ENCODE peak calls at places on chromosomes 16 and 17, in nine cellular contexts. W is esophagus squamous epithelium, D is choroid plexus epithelial cell, R is lower leg skin, Y is A549, A is sigmoid colon, K is tibial nerve, U is mesendoderm, Z is fibroblast of lung. G is an unnamed sample.

GRCh38 chr17:55814377-55814776 is 63.5 kb downstream of the PCTP start:
- DNase-seq in W (no peak), D (peak), R (no peak), Y (no peak), A (no peak), K (no peak), U (no peak), Z (peak), G (no peak)

GRCh38 chr16:81997738-81998137 is 13.5 kb downstream of the SDR42E1 start:
- DNase-seq in W (no peak), D (peak), R (no peak), Y (peak), A (no peak), K (peak), U (no peak), Z (peak), G (no peak)

GRCh38 chr17:32286518-32286900 is 20.9 kb downstream of the RHBDL3 start:
- DNase-seq in W (no peak), D (peak), R (no peak), Y (no peak), A (no peak), K (no peak), U (no peak), Z (no peak), G (no peak)

GRCh38 chr17:604719-605118 is 109.9 kb downstream of the VPS53 start:
- DNase-seq in W (no peak), D (no peak), R (peak), Y (no peak), A (no peak), K (no peak), U (peak), Z (no peak), G (no peak)

GRCh38 chr17:48148029-48148759 is 40.6 kb downstream of the SNX11 start:
- DNase-seq in W (no peak), D (no peak), R (no peak), Y (no peak), A (no peak), K (no peak), U (no peak), Z (no peak), G (no peak)

GRCh38 chr16:1788095-1788707 is 5.3 kb downstream of the IGFALS start:
- DNase-seq in W (no peak), D (no peak), R (peak), Y (no peak), A (peak), K (no peak), U (no peak), Z (no peak), G (no peak)

GRCh38 chr16:30821891-30822290 is 34.9 kb upstream of the ZNF629 start:
- DNase-seq in W (no peak), D (no peak), R (no peak), Y (no peak), A (no peak), K (no peak), U (no peak), Z (no peak), G (no peak)

GRCh38 chr17:73613271-73613941 is 30.8 kb downstream of the SDK2 start:
- DNase-seq in W (no peak), D (no peak), R (no peak), Y (no peak), A (no peak), K (no peak), U (peak), Z (no peak), G (no peak)

GRCh38 chr16:20853981-20854620 is 46.1 kb downstream of the DCUN1D3 start:
- DNase-seq in W (no peak), D (no peak), R (no peak), Y (no peak), A (no peak), K (no peak), U (no peak), Z (no peak), G (no peak)

GRCh38 chr16:80981103-80981502 is 25.6 kb downstream of the CMC2 start:
- DNase-seq in W (no peak), D (no peak), R (no peak), Y (no peak), A (no peak), K (no peak), U (no peak), Z (no peak), G (no peak)

GRCh38 chr16:26765087-26765486 is 301.6 kb upstream of the C16orf82 start:
- DNase-seq in W (no peak), D (peak), R (no peak), Y (peak), A (no peak), K (no peak), U (peak), Z (no peak), G (no peak)

GRCh38 chr17:57946798-57947358 is 8.3 kb downstream of the CUEDC1 start:
- DNase-seq in W (no peak), D (peak), R (no peak), Y (peak), A (peak), K (no peak), U (no peak), Z (peak), G (peak)

GRCh38 chr16:1966460-1966859 is at the start of gene RNF151:
- DNase-seq in W (no peak), D (no peak), R (no peak), Y (no peak), A (no peak), K (no peak), U (no peak), Z (no peak), G (no peak)

GRCh38 chr17:52134641-52135040 is 23.9 kb downstream of the CA10 start:
- DNase-seq in W (no peak), D (no peak), R (peak), Y (no peak), A (no peak), K (no peak), U (no peak), Z (no peak), G (no peak)

GRCh38 chr17:19590912-19591551 is 57.4 kb downstream of the SLC47A1 start:
- DNase-seq in W (no peak), D (no peak), R (peak), Y (no peak), A (no peak), K (no peak), U (no peak), Z (no peak), G (no peak)

GRCh38 chr17:60971515-60972369 is 294.1 kb downstream of the BCAS3 start:
- DNase-seq in W (no peak), D (peak), R (no peak), Y (peak), A (no peak), K (peak), U (peak), Z (peak), G (no peak)

GRCh38 chr16:79613009-79613408 is 12.5 kb upstream of the MAF start:
- DNase-seq in W (no peak), D (peak), R (no peak), Y (no peak), A (no peak), K (no peak), U (no peak), Z (peak), G (no peak)

GRCh38 chr17:44501866-44502265 is 1.3 kb downstream of the GPATCH8 start:
- DNase-seq in W (no peak), D (peak), R (peak), Y (no peak), A (no peak), K (no peak), U (peak), Z (peak), G (no peak)

GRCh38 chr17:56172517-56172982 is 19.3 kb downstream of the ANKFN1 start:
- DNase-seq in W (no peak), D (no peak), R (no peak), Y (no peak), A (peak), K (no peak), U (peak), Z (no peak), G (no peak)

GRCh38 chr17:63407741-63408330 is 38.3 kb downstream of the CYB561 start:
- DNase-seq in W (no peak), D (no peak), R (no peak), Y (no peak), A (no peak), K (no peak), U (no peak), Z (no peak), G (no peak)

GRCh38 chr16:82134884-82135283 is 35.1 kb downstream of the MPHOSPH6 start:
- DNase-seq in W (no peak), D (no peak), R (no peak), Y (no peak), A (no peak), K (no peak), U (no peak), Z (no peak), G (no peak)

GRCh38 chr16:662095-662494 is 5.8 kb upstream of the RHOT2 start:
- DNase-seq in W (no peak), D (no peak), R (no peak), Y (no peak), A (no peak), K (no peak), U (no peak), Z (no peak), G (no peak)

GRCh38 chr16:29775742-29776408 is 2.2 kb upstream of the ZG16 start:
- DNase-seq in W (no peak), D (peak), R (no peak), Y (no peak), A (no peak), K (no peak), U (peak), Z (peak), G (no peak)

GRCh38 chr17:76466775-76467130 is 650 bp upstream of the AANAT start:
- DNase-seq in W (no peak), D (no peak), R (peak), Y (no peak), A (no peak), K (no peak), U (no peak), Z (no peak), G (no peak)

GRCh38 chr17:44828919-44829557 is 1.0 kb downstream of the GJC1 start:
- DNase-seq in W (no peak), D (peak), R (no peak), Y (no peak), A (no peak), K (no peak), U (peak), Z (peak), G (peak)

GRCh38 chr16:79653337-79654000 is 52.9 kb upstream of the MAF start:
- DNase-seq in W (no peak), D (peak), R (no peak), Y (no peak), A (no peak), K (no peak), U (no peak), Z (peak), G (no peak)

GRCh38 chr17:47924785-47925676 is 16.3 kb upstream of the PNPO start:
- DNase-seq in W (no peak), D (peak), R (no peak), Y (no peak), A (no peak), K (no peak), U (no peak), Z (no peak), G (no peak)

GRCh38 chr16:19760336-19761060 is 42.4 kb downstream of the IQCK start:
- DNase-seq in W (no peak), D (no peak), R (no peak), Y (no peak), A (no peak), K (no peak), U (no peak), Z (no peak), G (no peak)

GRCh38 chr16:3769013-3769412 is 51.7 kb upstream of the TRAP1 start:
- DNase-seq in W (no peak), D (no peak), R (peak), Y (no peak), A (no peak), K (no peak), U (no peak), Z (no peak), G (no peak)

GRCh38 chr16:28192811-28193529 is 18.8 kb downstream of the XPO6 start:
- DNase-seq in W (no peak), D (no peak), R (peak), Y (no peak), A (no peak), K (no peak), U (no peak), Z (no peak), G (peak)

GRCh38 chr16:4420703-4421102 is 4.3 kb upstream of the CORO7 start:
- DNase-seq in W (no peak), D (peak), R (no peak), Y (no peak), A (no peak), K (no peak), U (no peak), Z (no peak), G (no peak)

GRCh38 chr17:48051706-48052486 is 3.7 kb downstream of the NFE2L1 start:
- DNase-seq in W (no peak), D (peak), R (no peak), Y (no peak), A (peak), K (peak), U (no peak), Z (peak), G (no peak)

GRCh38 chr16:4937782-4938682 is 1.1 kb upstream of the PPL start:
- DNase-seq in W (no peak), D (no peak), R (no peak), Y (no peak), A (no peak), K (no peak), U (no peak), Z (no peak), G (no peak)

GRCh38 chr16:10497132-10498088 is 83.0 kb downstream of the EMP2 start:
- DNase-seq in W (no peak), D (no peak), R (no peak), Y (no peak), A (no peak), K (no peak), U (no peak), Z (no peak), G (no peak)

GRCh38 chr17:7263801-7264078 is 1.5 kb upstream of the CLDN7 start:
- DNase-seq in W (no peak), D (no peak), R (no peak), Y (no peak), A (no peak), K (no peak), U (peak), Z (no peak), G (no peak)

GRCh38 chr16:50550035-50550434 is 1.8 kb downstream of the NKD1 start:
- DNase-seq in W (no peak), D (no peak), R (no peak), Y (no peak), A (peak), K (no peak), U (no peak), Z (no peak), G (no peak)
- H3K4me3 ChIP-seq in W (peak), D (no peak), R (no peak), Y (no peak), A (peak), K (peak), U (no peak), Z (no peak), G (no peak)

DNA sequence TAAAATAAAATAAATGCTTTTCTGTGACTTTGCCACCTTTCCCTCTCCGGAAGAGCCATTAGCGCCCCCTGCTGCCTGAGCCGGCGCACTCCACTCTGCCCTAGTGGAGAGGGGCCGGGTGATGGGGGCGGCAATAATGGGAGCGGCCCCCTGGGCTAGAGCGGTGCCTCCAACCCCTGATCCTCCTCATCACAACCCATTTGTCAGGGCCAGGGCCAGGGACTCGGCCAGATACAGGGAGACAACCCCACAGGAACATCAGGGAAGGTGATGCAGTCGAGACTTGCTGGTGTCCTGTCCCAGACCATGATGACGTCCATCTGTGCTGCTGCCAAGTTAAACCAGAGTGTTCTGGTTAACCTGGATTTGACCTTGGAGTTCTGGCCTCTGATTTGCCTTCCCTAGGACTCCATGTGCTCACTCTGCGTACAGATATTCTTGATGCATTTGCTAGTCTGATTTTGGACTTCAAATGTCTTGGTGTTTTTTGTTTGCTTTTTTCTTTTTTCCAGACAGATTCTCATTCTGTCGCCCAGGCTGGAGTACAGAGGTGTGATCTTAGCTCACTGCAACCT is 46.1 kb upstream of the BPTF start:
- DNase-seq in W (no peak), D (peak), R (no peak), Y (peak), A (peak), K (peak), U (peak), Z (peak), G (peak)
- H3K4me3 ChIP-seq in W (no peak), D (peak), R (no peak), Y (peak), A (no peak), K (no peak), U (no peak), Z (no peak), G (no peak)

GRCh38 chr17:50267074-50267841 is 7.0 kb upstream of the TMEM92 start:
- DNase-seq in W (no peak), D (peak), R (peak), Y (no peak), A (peak), K (no peak), U (no peak), Z (peak), G (no peak)
- H3K4me3 ChIP-seq in W (no peak), D (no peak), R (no peak), Y (no peak), A (no peak), K (no peak), U (no peak), Z (no peak), G (no peak)

GRCh38 chr17:78376161-78376560 is 2.3 kb upstream of the PGS1 start:
- DNase-seq in W (no peak), D (no peak), R (no peak), Y (no peak), A (no peak), K (no peak), U (no peak), Z (no peak), G (no peak)
- H3K4me3 ChIP-seq in W (no peak), D (no peak), R (no peak), Y (no peak), A (no peak), K (no peak), U (no peak), Z (no peak), G (no peak)

GRCh38 chr17:28057731-28058246 is 15.3 kb downstream of the NLK start:
- DNase-seq in W (no peak), D (peak), R (no peak), Y (no peak), A (no peak), K (no peak), U (peak), Z (peak), G (peak)
- H3K4me3 ChIP-seq in W (no peak), D (no peak), R (no peak), Y (no peak), A (no peak), K (no peak), U (no peak), Z (no peak), G (no peak)

DNA sequence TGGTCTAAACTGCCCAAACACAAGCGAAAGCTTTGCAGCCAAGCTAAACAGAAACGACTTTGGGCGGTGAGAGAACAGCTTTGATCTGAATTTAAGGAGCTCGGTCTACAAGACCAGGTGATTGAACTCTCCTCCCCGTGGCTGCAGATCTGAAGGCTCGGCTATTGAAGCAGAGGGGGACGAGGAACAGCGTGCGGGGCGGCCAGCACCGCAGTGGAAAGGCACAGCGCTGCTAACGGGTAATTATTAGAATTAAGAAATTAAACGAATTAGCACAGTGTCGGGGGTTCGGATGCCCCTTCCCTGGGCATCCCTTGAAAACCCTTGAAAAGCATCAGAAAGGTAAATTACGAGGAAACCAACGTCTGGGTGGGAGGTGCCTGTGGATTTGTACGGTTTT is 431 bp downstream of the TEKT3 start:
- DNase-seq in W (no peak), D (peak), R (no peak), Y (no peak), A (no peak), K (no peak), U (peak), Z (no peak), G (no peak)
- H3K4me3 ChIP-seq in W (peak), D (peak), R (peak), Y (peak), A (peak), K (peak), U (peak), Z (peak), G (no peak)

DNA sequence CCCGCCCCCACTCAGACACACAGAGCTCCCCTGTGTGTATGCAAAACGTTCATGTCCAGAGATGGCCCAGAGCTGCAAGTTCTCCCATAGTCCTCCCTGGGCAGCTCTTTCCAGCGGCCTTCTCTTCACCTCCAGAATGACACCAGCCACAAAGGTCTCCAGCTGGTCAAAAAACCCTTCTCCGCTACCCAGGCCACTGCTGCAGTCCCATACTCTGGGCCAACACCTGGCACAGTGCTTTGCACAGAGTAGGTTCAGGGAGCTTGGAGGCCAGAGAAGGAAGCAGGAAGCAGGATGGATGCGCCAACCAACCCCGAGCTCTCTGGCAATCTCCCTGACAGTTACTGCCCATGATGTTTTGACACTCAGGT is 1.1 kb upstream of the STAT5B start:
- DNase-seq in W (no peak), D (no peak), R (no peak), Y (no peak), A (no peak), K (no peak), U (no peak), Z (no peak), G (no peak)
- H3K4me3 ChIP-seq in W (peak), D (no peak), R (no peak), Y (peak), A (peak), K (no peak), U (no peak), Z (no peak), G (no peak)

DNA sequence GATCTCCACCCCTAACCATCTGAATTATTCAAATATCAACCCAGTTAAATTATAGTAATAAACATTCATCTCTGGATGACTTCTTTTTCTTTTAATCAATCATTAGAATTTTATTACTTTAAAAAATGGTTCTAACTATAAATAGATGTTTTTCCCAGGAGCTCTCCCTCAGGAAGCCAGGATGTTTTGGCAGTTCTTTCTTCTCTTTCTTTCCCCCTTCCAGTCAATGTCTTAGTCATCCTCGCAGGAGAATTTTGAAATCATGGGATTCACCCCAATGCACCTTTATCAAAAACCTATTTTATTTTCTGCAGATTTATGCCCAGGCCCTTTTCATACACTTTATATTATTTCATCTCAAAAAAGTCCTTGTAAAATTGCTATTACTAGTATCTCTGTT is 711.6 kb downstream of the CDH11 start:
- DNase-seq in W (no peak), D (no peak), R (no peak), Y (no peak), A (no peak), K (no peak), U (no peak), Z (no peak), G (no peak)
- H3K4me3 ChIP-seq in W (no peak), D (no peak), R (no peak), Y (no peak), A (no peak), K (no peak), U (no peak), Z (no peak), G (no peak)